ENCODE peak calls at places on chromosomes 12 and 14, in four cellular contexts. X is aorta, A is NT2/D1, L is Right ventricle myocardium superior. N is an unnamed sample.

GRCh38 chr12:46267618-46268348 is 1.1 kb downstream of the SLC38A1 start:
- DNase-seq in X (no peak), A (no peak), L (no peak), N (no peak)

GRCh38 chr12:6672143-6672542 is 9.2 kb upstream of the ING4 start:
- DNase-seq in X (no peak), A (no peak), L (no peak), N (no peak)

GRCh38 chr14:105353163-105353562 is 38.6 kb downstream of the PACS2 start:
- DNase-seq in X (no peak), L (no peak), A (no peak), N (no peak)

GRCh38 chr14:93133476-93133875 is 17.8 kb upstream of the ITPK1 start:
- DNase-seq in L (no peak), A (no peak), X (no peak), N (peak; percentile 78)

GRCh38 chr14:98952595-98953325 is 319.2 kb downstream of the BCL11B start:
- DNase-seq in X (no peak), A (no peak), L (no peak), N (no peak)

GRCh38 chr14:49550284-49551184 is 35.6 kb downstream of the RPS29 start:
- DNase-seq in A (no peak), X (no peak), L (no peak), N (no peak)

GRCh38 chr14:53609009-53609408 is 347.6 kb downstream of the BMP4 start:
- DNase-seq in X (no peak), A (no peak), L (no peak), N (no peak)

GRCh38 chr14:74240794-74241610 is 1.8 kb downstream of the VSX2 start:
- DNase-seq in X (peak; percentile 78), L (no peak), A (no peak), N (no peak)

GRCh38 chr14:22071001-22071400 is 397.4 kb upstream of the OR4E1 start:
- DNase-seq in A (no peak), L (peak; percentile 37), X (no peak), N (no peak)

N was measured in tibial artery.